ENCODE peak calls at places on chromosomes 3 and 15, in six cellular contexts. E is AG09319, L is iris pigment epithelial cell, Q is caudate nucleus, J is ELR, S is fibroblast of mammary gland. O is an unnamed sample.
A peak's percentile ranks its signal among the peaks of the same experiment; 100 is the strongest.

GRCh38 chr3:107894998-107895397 is 195.8 kb downstream of the CD47 start:
- DNase-seq in E (no peak), L (no peak), Q (no peak), J (no peak), S (no peak), O (no peak)

GRCh38 chr15:53218996-53219580 is 429.0 kb upstream of the ONECUT1 start:
- DNase-seq in E (no peak), L (no peak), Q (no peak), J (no peak), S (no peak), O (no peak)

GRCh38 chr3:144142151-144142855 is 170.7 kb downstream of the DIPK2A start:
- DNase-seq in E (peak; percentile 40), L (peak; percentile 50), Q (no peak), J (peak; percentile 26), S (peak; percentile 50), O (no peak)

GRCh38 chr15:100341662-100342560 is at the start of gene ADAMTS17:
- DNase-seq in E (peak; percentile 63), L (peak; percentile 90), Q (peak; percentile 89), J (peak; percentile 28), S (peak; percentile 89), O (peak; percentile 96)

GRCh38 chr3:51544011-51544775 is 5.7 kb downstream of the RAD54L2 start:
- DNase-seq in E (no peak), L (peak; percentile 47), Q (no peak), J (no peak), S (peak; percentile 11), O (no peak)

GRCh38 chr3:81758275-81758674 is 3.2 kb downstream of the GBE1 start:
- DNase-seq in E (peak; percentile 71), L (peak; percentile 94), Q (no peak), J (peak; percentile 53), S (peak; percentile 93), O (no peak)

GRCh38 chr3:15038306-15038705 is 26.8 kb downstream of the MRPS25 start:
- DNase-seq in E (no peak), L (no peak), Q (no peak), J (no peak), S (no peak), O (no peak)

GRCh38 chr15:101118615-101119014 is 133.2 kb downstream of the CHSY1 start:
- DNase-seq in E (no peak), L (no peak), Q (no peak), J (no peak), S (no peak), O (no peak)